ENCODE peak calls at places on chromosome 5, in four cellular contexts. One of them, this sample, is unnamed.
A peak's percentile ranks its signal among the peaks of the same experiment; 100 is the strongest.

GRCh38 chr5:157107508-157107907 is 1.3 kb downstream of the HAVCR2 start:
- DNase-seq in OCI-LY7: no peak
- DNase-seq in OCI-M1: peak; percentile 35
- DNase-seq in stimulated activated CD8-positive, alpha-beta memory T cell treated with anti-CD3 and anti-CD28 coated beads, Interleukin-4, amount 100 ng/mL, for 4 hours: no peak
- DNase-seq in this sample: no peak

GRCh38 chr5:55232194-55232984 is 1.0 kb downstream of the CCNO start:
- DNase-seq in OCI-LY7: no peak
- DNase-seq in OCI-M1: peak; percentile 63
- DNase-seq in stimulated activated CD8-positive, alpha-beta memory T cell treated with anti-CD3 and anti-CD28 coated beads, Interleukin-4, amount 100 ng/mL, for 4 hours: no peak
- DNase-seq in this sample: peak; percentile 26

GRCh38 chr5:179336871-179337165 is 8.4 kb downstream of the ADAMTS2 start:
- DNase-seq in OCI-LY7: no peak
- DNase-seq in OCI-M1: no peak
- DNase-seq in stimulated activated CD8-positive, alpha-beta memory T cell treated with anti-CD3 and anti-CD28 coated beads, Interleukin-4, amount 100 ng/mL, for 4 hours: no peak
- DNase-seq in this sample: no peak

GRCh38 chr5:64914396-64914795 is 145.7 kb downstream of the CWC27 start:
- DNase-seq in OCI-LY7: no peak
- DNase-seq in OCI-M1: no peak
- DNase-seq in stimulated activated CD8-positive, alpha-beta memory T cell treated with anti-CD3 and anti-CD28 coated beads, Interleukin-4, amount 100 ng/mL, for 4 hours: no peak
- DNase-seq in this sample: no peak

GRCh38 chr5:10725636-10726035 is 35.4 kb downstream of the DAP start:
- DNase-seq in OCI-LY7: no peak
- DNase-seq in OCI-M1: no peak
- DNase-seq in stimulated activated CD8-positive, alpha-beta memory T cell treated with anti-CD3 and anti-CD28 coated beads, Interleukin-4, amount 100 ng/mL, for 4 hours: no peak
- DNase-seq in this sample: no peak

GRCh38 chr5:113151641-113152040 is 175.0 kb downstream of the DCP2 start:
- DNase-seq in OCI-LY7: no peak
- DNase-seq in OCI-M1: no peak
- DNase-seq in stimulated activated CD8-positive, alpha-beta memory T cell treated with anti-CD3 and anti-CD28 coated beads, Interleukin-4, amount 100 ng/mL, for 4 hours: no peak
- DNase-seq in this sample: no peak

GRCh38 chr5:97923997-97924396 is 741.0 kb upstream of the RIOK2 start:
- DNase-seq in OCI-LY7: no peak
- DNase-seq in OCI-M1: no peak
- DNase-seq in stimulated activated CD8-positive, alpha-beta memory T cell treated with anti-CD3 and anti-CD28 coated beads, Interleukin-4, amount 100 ng/mL, for 4 hours: no peak
- DNase-seq in this sample: no peak

GRCh38 chr5:73997936-73998335 is 371.9 kb downstream of the ARHGEF28 start:
- DNase-seq in OCI-LY7: no peak
- DNase-seq in OCI-M1: no peak
- DNase-seq in stimulated activated CD8-positive, alpha-beta memory T cell treated with anti-CD3 and anti-CD28 coated beads, Interleukin-4, amount 100 ng/mL, for 4 hours: no peak
- DNase-seq in this sample: no peak

GRCh38 chr5:168987540-168988300 is 313.2 kb downstream of the SLIT3 start:
- DNase-seq in OCI-LY7: peak; percentile 51
- DNase-seq in OCI-M1: peak; percentile 74
- DNase-seq in stimulated activated CD8-positive, alpha-beta memory T cell treated with anti-CD3 and anti-CD28 coated beads, Interleukin-4, amount 100 ng/mL, for 4 hours: no peak
- DNase-seq in this sample: peak; percentile 59

GRCh38 chr5:159915913-159916840 is at the start of gene ADRA1B:
- DNase-seq in OCI-LY7: no peak
- DNase-seq in OCI-M1: peak; percentile 16
- DNase-seq in stimulated activated CD8-positive, alpha-beta memory T cell treated with anti-CD3 and anti-CD28 coated beads, Interleukin-4, amount 100 ng/mL, for 4 hours: peak; percentile 13
- DNase-seq in this sample: peak; percentile 30

GRCh38 chr5:78294250-78295034 is at the start of gene AP3B1:
- DNase-seq in OCI-LY7: peak; percentile 100
- DNase-seq in OCI-M1: peak; percentile 99
- DNase-seq in stimulated activated CD8-positive, alpha-beta memory T cell treated with anti-CD3 and anti-CD28 coated beads, Interleukin-4, amount 100 ng/mL, for 4 hours: peak; percentile 96
- DNase-seq in this sample: peak; percentile 96

GRCh38 chr5:174313615-174314014 is 268.1 kb downstream of the NSG2 start:
- DNase-seq in OCI-LY7: no peak
- DNase-seq in OCI-M1: no peak
- DNase-seq in stimulated activated CD8-positive, alpha-beta memory T cell treated with anti-CD3 and anti-CD28 coated beads, Interleukin-4, amount 100 ng/mL, for 4 hours: no peak
- DNase-seq in this sample: no peak

GRCh38 chr5:79774171-79774854 is 84.7 kb downstream of the CMYA5 start:
- DNase-seq in OCI-LY7: peak; percentile 20
- DNase-seq in OCI-M1: peak; percentile 32
- DNase-seq in stimulated activated CD8-positive, alpha-beta memory T cell treated with anti-CD3 and anti-CD28 coated beads, Interleukin-4, amount 100 ng/mL, for 4 hours: no peak
- DNase-seq in this sample: peak; percentile 29

GRCh38 chr5:147509710-147510651 is at the start of gene DPYSL3:
- DNase-seq in OCI-LY7: no peak
- DNase-seq in OCI-M1: no peak
- DNase-seq in stimulated activated CD8-positive, alpha-beta memory T cell treated with anti-CD3 and anti-CD28 coated beads, Interleukin-4, amount 100 ng/mL, for 4 hours: no peak
- DNase-seq in this sample: no peak

GRCh38 chr5:149422429-149423286 is 43.6 kb upstream of the IL17B start:
- DNase-seq in OCI-LY7: no peak
- DNase-seq in OCI-M1: no peak
- DNase-seq in stimulated activated CD8-positive, alpha-beta memory T cell treated with anti-CD3 and anti-CD28 coated beads, Interleukin-4, amount 100 ng/mL, for 4 hours: no peak
- DNase-seq in this sample: peak; percentile 21

GRCh38 chr5:174533127-174533453 is 191.3 kb upstream of the MSX2 start:
- DNase-seq in OCI-LY7: no peak
- DNase-seq in OCI-M1: no peak
- DNase-seq in stimulated activated CD8-positive, alpha-beta memory T cell treated with anti-CD3 and anti-CD28 coated beads, Interleukin-4, amount 100 ng/mL, for 4 hours: no peak
- DNase-seq in this sample: no peak

GRCh38 chr5:83145882-83146331 is 68.6 kb downstream of the XRCC4 start:
- DNase-seq in OCI-LY7: no peak
- DNase-seq in OCI-M1: no peak
- DNase-seq in stimulated activated CD8-positive, alpha-beta memory T cell treated with anti-CD3 and anti-CD28 coated beads, Interleukin-4, amount 100 ng/mL, for 4 hours: no peak
- DNase-seq in this sample: no peak

GRCh38 chr5:159581502-159582249 is 251.4 kb upstream of the IL12B start:
- DNase-seq in OCI-LY7: no peak
- DNase-seq in OCI-M1: peak; percentile 38
- DNase-seq in stimulated activated CD8-positive, alpha-beta memory T cell treated with anti-CD3 and anti-CD28 coated beads, Interleukin-4, amount 100 ng/mL, for 4 hours: no peak
- DNase-seq in this sample: no peak